ENCODE peak calls at places on chromosomes 2 and 18, in four cellular contexts. One of them, this sample, is unnamed.

GRCh38 chr2:238322001-238322411 is 1.7 kb downstream of the TRAF3IP1 start:
- DNase-seq in epithelial cell of esophagus: no peak
- DNase-seq in IMR-90: no peak
- DNase-seq in stimulated activated CD8-positive, alpha-beta memory T cell treated with anti-CD3 and anti-CD28 coated beads, Interleukin-7, amount 100 ng/mL, for 1 hour: no peak
- DNase-seq in this sample: no peak

GRCh38 chr2:9021563-9022211 is 18.2 kb upstream of the MBOAT2 start:
- DNase-seq in IMR-90: no peak
- DNase-seq in epithelial cell of esophagus: peak; percentile 7
- DNase-seq in stimulated activated CD8-positive, alpha-beta memory T cell treated with anti-CD3 and anti-CD28 coated beads, Interleukin-7, amount 100 ng/mL, for 1 hour: no peak
- DNase-seq in this sample: no peak

GRCh38 chr2:232772540-232772939 is 3.8 kb downstream of the KCNJ13 start:
- DNase-seq in IMR-90: no peak
- DNase-seq in stimulated activated CD8-positive, alpha-beta memory T cell treated with anti-CD3 and anti-CD28 coated beads, Interleukin-7, amount 100 ng/mL, for 1 hour: no peak
- DNase-seq in epithelial cell of esophagus: no peak
- DNase-seq in this sample: no peak

GRCh38 chr2:219637842-219638185 is 10.4 kb downstream of the SLC4A3 start:
- DNase-seq in IMR-90: no peak
- DNase-seq in epithelial cell of esophagus: no peak
- DNase-seq in stimulated activated CD8-positive, alpha-beta memory T cell treated with anti-CD3 and anti-CD28 coated beads, Interleukin-7, amount 100 ng/mL, for 1 hour: no peak
- DNase-seq in this sample: no peak

GRCh38 chr2:25347205-25347815 is 5.6 kb upstream of the DNMT3A start:
- DNase-seq in epithelial cell of esophagus: peak; percentile 62
- DNase-seq in stimulated activated CD8-positive, alpha-beta memory T cell treated with anti-CD3 and anti-CD28 coated beads, Interleukin-7, amount 100 ng/mL, for 1 hour: no peak
- DNase-seq in IMR-90: peak; percentile 72
- DNase-seq in this sample: peak; percentile 14

GRCh38 chr2:48600204-48600813 is 17.3 kb upstream of the GTF2A1L start:
- DNase-seq in IMR-90: peak; percentile 67
- DNase-seq in stimulated activated CD8-positive, alpha-beta memory T cell treated with anti-CD3 and anti-CD28 coated beads, Interleukin-7, amount 100 ng/mL, for 1 hour: no peak
- DNase-seq in epithelial cell of esophagus: peak; percentile 46
- DNase-seq in this sample: peak; percentile 78

GRCh38 chr2:159713691-159714585 is 1.6 kb downstream of the MARCHF7 start:
- DNase-seq in IMR-90: peak; percentile 88
- DNase-seq in stimulated activated CD8-positive, alpha-beta memory T cell treated with anti-CD3 and anti-CD28 coated beads, Interleukin-7, amount 100 ng/mL, for 1 hour: no peak
- DNase-seq in epithelial cell of esophagus: peak; percentile 80
- DNase-seq in this sample: peak; percentile 62

GRCh38 chr18:12883003-12883683 is 894 bp downstream of the PTPN2 start:
- DNase-seq in epithelial cell of esophagus: no peak
- DNase-seq in IMR-90: no peak
- DNase-seq in stimulated activated CD8-positive, alpha-beta memory T cell treated with anti-CD3 and anti-CD28 coated beads, Interleukin-7, amount 100 ng/mL, for 1 hour: no peak
- DNase-seq in this sample: peak; percentile 70

GRCh38 chr2:20507166-20507692 is 60.4 kb downstream of the RHOB start:
- DNase-seq in IMR-90: peak; percentile 37
- DNase-seq in stimulated activated CD8-positive, alpha-beta memory T cell treated with anti-CD3 and anti-CD28 coated beads, Interleukin-7, amount 100 ng/mL, for 1 hour: no peak
- DNase-seq in epithelial cell of esophagus: no peak
- DNase-seq in this sample: no peak

GRCh38 chr18:6874316-6874715 is 144.8 kb downstream of the ARHGAP28 start:
- DNase-seq in epithelial cell of esophagus: no peak
- DNase-seq in IMR-90: peak; percentile 13
- DNase-seq in stimulated activated CD8-positive, alpha-beta memory T cell treated with anti-CD3 and anti-CD28 coated beads, Interleukin-7, amount 100 ng/mL, for 1 hour: no peak
- DNase-seq in this sample: no peak

GRCh38 chr18:9615280-9615797 is 980 bp upstream of the PPP4R1 start:
- DNase-seq in stimulated activated CD8-positive, alpha-beta memory T cell treated with anti-CD3 and anti-CD28 coated beads, Interleukin-7, amount 100 ng/mL, for 1 hour: no peak
- DNase-seq in IMR-90: no peak
- DNase-seq in epithelial cell of esophagus: no peak
- DNase-seq in this sample: no peak

GRCh38 chr2:182897137-182897536 is 30.7 kb upstream of the FRZB start:
- DNase-seq in stimulated activated CD8-positive, alpha-beta memory T cell treated with anti-CD3 and anti-CD28 coated beads, Interleukin-7, amount 100 ng/mL, for 1 hour: no peak
- DNase-seq in epithelial cell of esophagus: peak; percentile 43
- DNase-seq in IMR-90: peak; percentile 92
- DNase-seq in this sample: no peak

GRCh38 chr18:51266736-51267135 is 69.3 kb upstream of the MEX3C start:
- DNase-seq in IMR-90: no peak
- DNase-seq in stimulated activated CD8-positive, alpha-beta memory T cell treated with anti-CD3 and anti-CD28 coated beads, Interleukin-7, amount 100 ng/mL, for 1 hour: no peak
- DNase-seq in epithelial cell of esophagus: peak; percentile 85
- DNase-seq in this sample: no peak

GRCh38 chr2:85409719-85410583 is at the start of gene CAPG:
- DNase-seq in stimulated activated CD8-positive, alpha-beta memory T cell treated with anti-CD3 and anti-CD28 coated beads, Interleukin-7, amount 100 ng/mL, for 1 hour: no peak
- DNase-seq in epithelial cell of esophagus: peak; percentile 70
- DNase-seq in IMR-90: no peak
- DNase-seq in this sample: no peak

GRCh38 chr18:39655341-39655740 is 2089.7 kb upstream of the CELF4 start:
- DNase-seq in IMR-90: no peak
- DNase-seq in stimulated activated CD8-positive, alpha-beta memory T cell treated with anti-CD3 and anti-CD28 coated beads, Interleukin-7, amount 100 ng/mL, for 1 hour: no peak
- DNase-seq in epithelial cell of esophagus: peak; percentile 48
- DNase-seq in this sample: no peak